ENCODE peak calls at places on chromosomes 12 and 14, in six cellular contexts. K is AG04449, L is upper lobe of left lung, W is AG04450, O is B cell, N is spleen. X is an unnamed sample.

GRCh38 chr12:52521581-52522266 is 1.5 kb upstream of the KRT5 start:
- DNase-seq in K (no peak), L (no peak), W (no peak), O (no peak), N (no peak), X (no peak)

GRCh38 chr12:43740511-43741100 is 18.0 kb downstream of the PUS7L start:
- DNase-seq in K (no peak), L (no peak), W (no peak), O (no peak), N (no peak), X (no peak)

GRCh38 chr12:26493656-26494055 is 298.3 kb downstream of the SSPN start:
- DNase-seq in K (no peak), L (no peak), W (no peak), O (no peak), N (no peak), X (no peak)

GRCh38 chr12:59115526-59115925 is 195.2 kb upstream of the LRIG3 start:
- DNase-seq in K (no peak), L (no peak), W (no peak), O (no peak), N (no peak), X (peak; percentile 56)

GRCh38 chr12:99767809-99768208 is 120.3 kb downstream of the GARIN6 start:
- DNase-seq in K (no peak), L (no peak), W (no peak), O (no peak), N (no peak), X (no peak)

GRCh38 chr12:106586803-106587684 is 4.2 kb downstream of the RFX4 start:
- DNase-seq in K (no peak), L (peak; percentile 79), W (no peak), O (no peak), N (no peak), X (no peak)

GRCh38 chr12:68944296-68945076 is 11.5 kb upstream of the CPM start:
- DNase-seq in K (no peak), L (no peak), W (no peak), O (no peak), N (no peak), X (no peak)

GRCh38 chr12:31471823-31472222 is 119.1 kb downstream of the DENND5B start:
- DNase-seq in K (no peak), L (no peak), W (no peak), O (no peak), N (no peak), X (no peak)

GRCh38 chr14:34978444-34978843 is 4.3 kb upstream of the SRP54 start:
- DNase-seq in K (no peak), L (no peak), W (no peak), O (no peak), N (no peak), X (no peak)

GRCh38 chr12:1830981-1831930 is 10.9 kb downstream of the LRTM2 start:
- DNase-seq in K (no peak), L (peak; percentile 86), W (peak; percentile 37), O (no peak), N (peak; percentile 74), X (peak; percentile 11)

GRCh38 chr12:56517854-56518253 is 3.8 kb upstream of the RBMS2 start:
- DNase-seq in K (no peak), L (no peak), W (no peak), O (no peak), N (no peak), X (no peak)

GRCh38 chr12:94621662-94622359 is 28.5 kb downstream of the TMCC3 start:
- DNase-seq in K (no peak), L (no peak), W (no peak), O (peak; percentile 30), N (no peak), X (no peak)

GRCh38 chr14:41607119-41607785 is 576 bp downstream of the LRFN5 start:
- DNase-seq in K (no peak), L (peak; percentile 39), W (no peak), O (no peak), N (no peak), X (no peak)

GRCh38 chr14:50830932-50831703 is at the start of gene NIN:
- DNase-seq in K (no peak), L (peak; percentile 96), W (no peak), O (peak; percentile 86), N (peak; percentile 97), X (peak; percentile 52)

GRCh38 chr12:42135264-42135814 is 9.3 kb downstream of the GXYLT1 start:
- DNase-seq in K (no peak), L (no peak), W (no peak), O (no peak), N (no peak), X (no peak)

GRCh38 chr14:67421356-67422224 is 9.6 kb upstream of the PLEK2 start:
- DNase-seq in K (no peak), L (no peak), W (no peak), O (no peak), N (no peak), X (no peak)

GRCh38 chr12:82182601-82183000 is 175.6 kb downstream of the CCDC59 start:
- DNase-seq in K (no peak), L (no peak), W (no peak), O (no peak), N (no peak), X (no peak)

GRCh38 chr12:1044697-1045096 is 53.7 kb downstream of the ERC1 start:
- DNase-seq in K (peak; percentile 3), L (no peak), W (peak; percentile 2), O (no peak), N (no peak), X (no peak)

GRCh38 chr14:78967111-78967809 is 797.1 kb downstream of the NRXN3 start:
- DNase-seq in K (peak; percentile 24), L (no peak), W (no peak), O (no peak), N (no peak), X (no peak)

GRCh38 chr14:28867571-28867970 is 101.0 kb downstream of the FOXG1 start:
- DNase-seq in K (no peak), L (no peak), W (no peak), O (no peak), N (no peak), X (no peak)

GRCh38 chr12:112270673-112271072 is 111.6 kb downstream of the HECTD4 start:
- DNase-seq in K (no peak), L (no peak), W (no peak), O (no peak), N (no peak), X (no peak)

GRCh38 chr14:99757331-99758070 is 35.7 kb upstream of the EML1 start:
- DNase-seq in K (peak; percentile 95), L (no peak), W (peak; percentile 88), O (no peak), N (no peak), X (peak; percentile 79)

GRCh38 chr12:57090924-57091632 is 2.2 kb downstream of the NAB2 start:
- DNase-seq in K (no peak), L (peak; percentile 62), W (no peak), O (no peak), N (no peak), X (no peak)

GRCh38 chr12:122064034-122064777 is 14.3 kb upstream of the MLXIP start:
- DNase-seq in K (peak; percentile 81), L (no peak), W (no peak), O (peak; percentile 63), N (peak; percentile 84), X (peak; percentile 65)

GRCh38 chr14:32104308-32104707 is 27.2 kb downstream of the ARHGAP5 start:
- DNase-seq in K (no peak), L (no peak), W (no peak), O (no peak), N (no peak), X (no peak)

GRCh38 chr12:27705263-27705662 is 5.4 kb upstream of the MRPS35 start:
- DNase-seq in K (no peak), L (peak; percentile 33), W (no peak), O (no peak), N (no peak), X (no peak)

GRCh38 chr14:70601162-70601561 is 707 bp upstream of the MED6 start:
- DNase-seq in K (peak; percentile 17), L (no peak), W (no peak), O (no peak), N (no peak), X (no peak)

GRCh38 chr12:123873795-123874194 is 98.8 kb downstream of the CCDC92 start:
- DNase-seq in K (no peak), L (no peak), W (no peak), O (no peak), N (no peak), X (no peak)

GRCh38 chr12:2221030-2221621 is 168.3 kb downstream of the CACNA1C start:
- DNase-seq in K (no peak), L (no peak), W (no peak), O (no peak), N (no peak), X (no peak)

GRCh38 chr14:57526942-57527341 is 33.3 kb upstream of the CCDC198 start:
- DNase-seq in K (no peak), L (no peak), W (no peak), O (no peak), N (no peak), X (no peak)
- TF ChIP-seq CTCF in K (no peak), L (no peak), W (no peak), O (no peak), N (no peak), X (no peak)

GRCh38 chr12:103812789-103813188 is 28.2 kb downstream of the NT5DC3 start:
- DNase-seq in K (no peak), L (no peak), W (no peak), O (no peak), N (no peak), X (no peak)
- TF ChIP-seq CTCF in K (no peak), L (no peak), W (no peak), O (no peak), N (no peak), X (no peak)

DNA sequence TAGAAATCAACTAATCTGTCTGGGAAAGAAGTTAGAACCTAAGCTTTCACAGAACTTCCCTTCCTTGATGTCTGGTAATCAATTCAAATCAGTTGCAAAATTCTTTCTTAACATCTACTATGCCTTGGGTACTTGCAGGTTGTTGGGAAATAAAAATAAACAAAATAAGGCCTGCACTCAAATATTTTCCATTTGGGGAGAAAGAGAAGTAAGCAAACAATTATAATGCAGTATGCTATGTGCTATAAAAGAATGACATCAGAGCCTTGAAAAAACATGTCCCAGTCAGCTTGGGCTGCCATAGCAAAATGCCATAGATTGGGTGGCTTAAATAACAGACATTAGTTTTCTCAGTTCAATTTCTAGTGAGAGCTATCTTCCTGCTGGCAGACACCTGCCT is 425.9 kb upstream of the DCN start:
- DNase-seq in K (no peak), L (no peak), W (no peak), O (no peak), N (no peak), X (no peak)
- TF ChIP-seq CTCF in K (no peak), L (no peak), W (no peak), O (no peak), N (no peak), X (no peak)

DNA sequence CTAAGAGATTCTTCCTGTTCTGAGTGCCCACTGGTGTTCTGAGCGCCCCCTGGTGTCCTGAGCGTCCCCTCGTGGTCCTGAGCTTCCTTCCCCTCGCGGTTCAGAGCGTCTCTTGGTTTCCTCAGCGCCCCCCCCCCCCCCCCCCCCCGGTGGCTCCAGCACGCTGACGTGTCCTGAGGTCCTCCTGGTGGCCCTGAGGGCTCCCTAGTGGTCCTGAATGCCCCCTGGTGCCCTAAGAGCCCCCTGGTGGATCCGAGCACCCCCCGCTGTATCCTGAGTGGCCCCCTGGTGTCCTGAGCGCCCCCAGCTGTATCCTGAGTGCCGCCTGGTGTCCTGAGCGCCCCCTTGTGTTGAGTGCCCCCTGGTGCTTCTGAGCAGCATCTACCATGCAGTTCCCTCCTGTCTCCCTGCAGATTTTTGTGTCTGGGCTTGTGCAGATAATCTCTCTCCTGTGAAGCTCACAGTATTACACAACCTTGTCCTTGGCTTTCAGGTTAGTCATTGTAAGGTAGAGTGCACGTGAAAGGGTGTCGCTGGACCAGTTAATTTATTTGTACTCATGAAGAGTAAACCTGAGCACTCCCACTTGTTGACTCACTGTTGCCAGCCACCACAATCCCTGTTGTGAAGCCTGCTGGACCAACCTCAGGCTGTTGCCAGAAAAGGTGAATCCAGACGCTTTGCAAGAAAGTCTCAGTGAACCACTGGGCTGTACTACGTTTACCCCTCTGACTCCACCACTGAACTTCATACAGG is 1168.4 kb downstream of the TMEM121 start:
- DNase-seq in K (no peak), L (peak; percentile 22), W (no peak), O (peak; percentile 29), N (peak; percentile 91), X (no peak)
- TF ChIP-seq CTCF in K (no peak), L (no peak), W (no peak), O (peak; percentile 72), N (peak; percentile 16), X (no peak)

X was measured in AG09319.